ENCODE peak calls at places on chromosomes 12 and 14, in six cellular contexts. One of them, this sample, is unnamed.

GRCh38 chr12:115519887-115520286 is 757.6 kb downstream of the MED13L start:
- DNase-seq in stomach: no peak
- DNase-seq in PC-3: no peak
- DNase-seq in body of pancreas: no peak
- DNase-seq in endothelial cell: no peak
- DNase-seq in heart left ventricle: no peak
- DNase-seq in this sample: no peak

GRCh38 chr12:89309815-89310214 is 42.5 kb downstream of the DUSP6 start:
- DNase-seq in stomach: no peak
- DNase-seq in PC-3: no peak
- DNase-seq in body of pancreas: no peak
- DNase-seq in endothelial cell: no peak
- DNase-seq in heart left ventricle: no peak
- DNase-seq in this sample: no peak

GRCh38 chr12:53500119-53500775 is 836 bp upstream of the TARBP2 start:
- DNase-seq in stomach: peak; percentile 50
- DNase-seq in PC-3: no peak
- DNase-seq in body of pancreas: peak; percentile 85
- DNase-seq in endothelial cell: no peak
- DNase-seq in heart left ventricle: no peak
- DNase-seq in this sample: no peak

GRCh38 chr14:83632375-83632774 is 1897.6 kb upstream of the FLRT2 start:
- DNase-seq in stomach: no peak
- DNase-seq in PC-3: no peak
- DNase-seq in body of pancreas: no peak
- DNase-seq in endothelial cell: no peak
- DNase-seq in heart left ventricle: no peak
- DNase-seq in this sample: no peak

GRCh38 chr14:28571636-28572035 is 195.0 kb upstream of the FOXG1 start:
- DNase-seq in stomach: no peak
- DNase-seq in PC-3: peak; percentile 92
- DNase-seq in body of pancreas: no peak
- DNase-seq in endothelial cell: no peak
- DNase-seq in heart left ventricle: no peak
- DNase-seq in this sample: no peak

GRCh38 chr12:51000245-51000644 is 25.9 kb downstream of the SLC11A2 start:
- DNase-seq in stomach: no peak
- DNase-seq in PC-3: peak; percentile 66
- DNase-seq in body of pancreas: no peak
- DNase-seq in endothelial cell: no peak
- DNase-seq in heart left ventricle: no peak
- DNase-seq in this sample: no peak

GRCh38 chr14:56268039-56268438 is 149.8 kb downstream of the PELI2 start:
- DNase-seq in stomach: no peak
- DNase-seq in PC-3: peak; percentile 66
- DNase-seq in body of pancreas: no peak
- DNase-seq in endothelial cell: no peak
- DNase-seq in heart left ventricle: no peak
- DNase-seq in this sample: no peak

GRCh38 chr14:64998455-64998931 is 11.8 kb downstream of the FNTB start:
- DNase-seq in stomach: no peak
- DNase-seq in PC-3: peak; percentile 91
- DNase-seq in body of pancreas: no peak
- DNase-seq in endothelial cell: no peak
- DNase-seq in heart left ventricle: no peak
- DNase-seq in this sample: no peak

GRCh38 chr12:76158518-76159321 is 74.2 kb upstream of the NAP1L1 start:
- DNase-seq in stomach: peak; percentile 55
- DNase-seq in PC-3: peak; percentile 80
- DNase-seq in body of pancreas: peak; percentile 61
- DNase-seq in endothelial cell: peak; percentile 59
- DNase-seq in heart left ventricle: no peak
- DNase-seq in this sample: peak; percentile 68

GRCh38 chr12:7542813-7543212 is 39.2 kb upstream of the CD163 start:
- DNase-seq in stomach: no peak
- DNase-seq in PC-3: no peak
- DNase-seq in body of pancreas: peak; percentile 10
- DNase-seq in endothelial cell: no peak
- DNase-seq in heart left ventricle: no peak
- DNase-seq in this sample: no peak

GRCh38 chr12:113221997-113222729 is 899 bp downstream of the TPCN1 start:
- DNase-seq in stomach: no peak
- DNase-seq in PC-3: peak; percentile 25
- DNase-seq in body of pancreas: no peak
- DNase-seq in endothelial cell: no peak
- DNase-seq in heart left ventricle: no peak
- DNase-seq in this sample: no peak

GRCh38 chr12:118055144-118055557 is 5.8 kb downstream of the WSB2 start:
- DNase-seq in stomach: peak; percentile 43
- DNase-seq in PC-3: peak; percentile 78
- DNase-seq in body of pancreas: peak; percentile 54
- DNase-seq in endothelial cell: peak; percentile 73
- DNase-seq in heart left ventricle: no peak
- DNase-seq in this sample: peak; percentile 48

GRCh38 chr12:68189766-68190700 is 30.5 kb upstream of the IFNG start:
- DNase-seq in stomach: no peak
- DNase-seq in PC-3: peak; percentile 39
- DNase-seq in body of pancreas: no peak
- DNase-seq in endothelial cell: no peak
- DNase-seq in heart left ventricle: no peak
- DNase-seq in this sample: no peak

GRCh38 chr12:105485321-105485910 is 154.9 kb downstream of the C12orf75 start:
- DNase-seq in stomach: no peak
- DNase-seq in PC-3: peak; percentile 63
- DNase-seq in body of pancreas: peak; percentile 3
- DNase-seq in endothelial cell: peak; percentile 34
- DNase-seq in heart left ventricle: no peak
- DNase-seq in this sample: no peak

GRCh38 chr12:25100738-25101445 is 94.1 kb downstream of the DNAI7 start:
- DNase-seq in stomach: no peak
- DNase-seq in PC-3: no peak
- DNase-seq in body of pancreas: no peak
- DNase-seq in endothelial cell: no peak
- DNase-seq in heart left ventricle: no peak
- DNase-seq in this sample: peak; percentile 14

GRCh38 chr12:89179983-89180382 is 172.3 kb downstream of the DUSP6 start:
- DNase-seq in stomach: no peak
- DNase-seq in PC-3: peak; percentile 87
- DNase-seq in body of pancreas: peak; percentile 69
- DNase-seq in endothelial cell: no peak
- DNase-seq in heart left ventricle: no peak
- DNase-seq in this sample: no peak

GRCh38 chr12:109277899-109278762 is 31.0 kb downstream of the FOXN4 start:
- DNase-seq in stomach: no peak
- DNase-seq in PC-3: no peak
- DNase-seq in body of pancreas: peak; percentile 15
- DNase-seq in endothelial cell: no peak
- DNase-seq in heart left ventricle: no peak
- DNase-seq in this sample: no peak

GRCh38 chr14:33364536-33364935 is 425.9 kb downstream of the NPAS3 start:
- DNase-seq in stomach: no peak
- DNase-seq in PC-3: no peak
- DNase-seq in body of pancreas: no peak
- DNase-seq in endothelial cell: no peak
- DNase-seq in heart left ventricle: no peak
- DNase-seq in this sample: no peak

GRCh38 chr12:62873826-62874448 is 61.0 kb downstream of the PPM1H start:
- DNase-seq in stomach: no peak
- DNase-seq in PC-3: no peak
- DNase-seq in body of pancreas: no peak
- DNase-seq in endothelial cell: no peak
- DNase-seq in heart left ventricle: no peak
- DNase-seq in this sample: no peak

GRCh38 chr12:126084480-126084879 is 1019.2 kb downstream of the AACS start:
- DNase-seq in stomach: no peak
- DNase-seq in PC-3: peak; percentile 4
- DNase-seq in body of pancreas: peak; percentile 18
- DNase-seq in endothelial cell: no peak
- DNase-seq in heart left ventricle: no peak
- DNase-seq in this sample: no peak

GRCh38 chr12:96294831-96295230 is 100.7 kb downstream of the ELK3 start:
- DNase-seq in stomach: no peak
- DNase-seq in PC-3: peak; percentile 7
- DNase-seq in body of pancreas: no peak
- DNase-seq in endothelial cell: no peak
- DNase-seq in heart left ventricle: no peak
- DNase-seq in this sample: no peak

GRCh38 chr14:104560586-104560945 is 19.0 kb upstream of the C14orf180 start:
- DNase-seq in stomach: no peak
- DNase-seq in PC-3: no peak
- DNase-seq in body of pancreas: no peak
- DNase-seq in endothelial cell: no peak
- DNase-seq in heart left ventricle: peak; percentile 26
- DNase-seq in this sample: no peak

GRCh38 chr12:3034067-3034750 is 43.0 kb upstream of the TSPAN9 start:
- DNase-seq in stomach: peak; percentile 53
- DNase-seq in PC-3: peak; percentile 59
- DNase-seq in body of pancreas: peak; percentile 77
- DNase-seq in endothelial cell: peak; percentile 86
- DNase-seq in heart left ventricle: peak; percentile 74
- DNase-seq in this sample: peak; percentile 83

GRCh38 chr14:74133833-74134481 is 49.2 kb downstream of the LIN52 start:
- DNase-seq in stomach: no peak
- DNase-seq in PC-3: no peak
- DNase-seq in body of pancreas: no peak
- DNase-seq in endothelial cell: no peak
- DNase-seq in heart left ventricle: no peak
- DNase-seq in this sample: no peak

GRCh38 chr12:103677905-103678304 is 90.8 kb downstream of the STAB2 start:
- DNase-seq in stomach: no peak
- DNase-seq in PC-3: no peak
- DNase-seq in body of pancreas: no peak
- DNase-seq in endothelial cell: no peak
- DNase-seq in heart left ventricle: no peak
- DNase-seq in this sample: no peak

GRCh38 chr12:12797789-12798142 is 12.3 kb downstream of the APOLD1 start:
- DNase-seq in stomach: no peak
- DNase-seq in PC-3: no peak
- DNase-seq in body of pancreas: no peak
- DNase-seq in endothelial cell: no peak
- DNase-seq in heart left ventricle: no peak
- DNase-seq in this sample: no peak
- TF ChIP-seq CTCF in stomach: no peak
- TF ChIP-seq CTCF in PC-3: no peak
- TF ChIP-seq CTCF in body of pancreas: no peak
- TF ChIP-seq CTCF in endothelial cell: no peak
- TF ChIP-seq CTCF in heart left ventricle: no peak
- TF ChIP-seq CTCF in this sample: no peak

GRCh38 chr12:124407074-124407473 is 112.2 kb downstream of the RFLNA start:
- DNase-seq in stomach: no peak
- DNase-seq in PC-3: no peak
- DNase-seq in body of pancreas: no peak
- DNase-seq in endothelial cell: no peak
- DNase-seq in heart left ventricle: no peak
- DNase-seq in this sample: no peak
- TF ChIP-seq CTCF in stomach: no peak
- TF ChIP-seq CTCF in PC-3: peak; percentile 17
- TF ChIP-seq CTCF in body of pancreas: no peak
- TF ChIP-seq CTCF in endothelial cell: no peak
- TF ChIP-seq CTCF in heart left ventricle: no peak
- TF ChIP-seq CTCF in this sample: no peak

GRCh38 chr12:11204173-11204572 is 17.4 kb upstream of the TAS2R42 start:
- DNase-seq in stomach: no peak
- DNase-seq in PC-3: no peak
- DNase-seq in body of pancreas: no peak
- DNase-seq in endothelial cell: no peak
- DNase-seq in heart left ventricle: no peak
- DNase-seq in this sample: no peak

DNA sequence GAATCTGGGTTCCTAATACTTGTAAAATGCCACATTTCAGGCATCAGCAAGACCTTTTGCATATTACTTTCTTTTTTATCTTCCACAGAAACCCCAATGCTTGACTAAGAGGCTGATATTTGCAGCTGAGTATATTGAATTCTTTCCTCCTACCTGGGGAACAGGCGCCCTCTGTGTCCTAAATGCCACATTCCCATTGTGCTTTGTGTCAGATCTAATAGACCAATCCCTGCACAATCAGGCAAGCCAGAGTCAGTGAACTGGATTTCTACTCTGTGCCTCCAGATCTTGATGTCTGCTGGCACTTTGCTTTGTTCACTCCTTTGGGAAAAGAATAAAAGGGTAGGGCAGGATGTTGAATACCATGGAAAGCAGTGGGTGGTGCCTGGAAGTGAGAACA is 22.4 kb upstream of the TAS2R42 start:
- DNase-seq in stomach: no peak
- DNase-seq in PC-3: no peak
- DNase-seq in body of pancreas: no peak
- DNase-seq in endothelial cell: no peak
- DNase-seq in heart left ventricle: no peak
- DNase-seq in this sample: no peak
- TF ChIP-seq CTCF in stomach: no peak
- TF ChIP-seq CTCF in PC-3: peak; percentile 17
- TF ChIP-seq CTCF in body of pancreas: no peak
- TF ChIP-seq CTCF in endothelial cell: no peak
- TF ChIP-seq CTCF in heart left ventricle: no peak
- TF ChIP-seq CTCF in this sample: no peak

DNA sequence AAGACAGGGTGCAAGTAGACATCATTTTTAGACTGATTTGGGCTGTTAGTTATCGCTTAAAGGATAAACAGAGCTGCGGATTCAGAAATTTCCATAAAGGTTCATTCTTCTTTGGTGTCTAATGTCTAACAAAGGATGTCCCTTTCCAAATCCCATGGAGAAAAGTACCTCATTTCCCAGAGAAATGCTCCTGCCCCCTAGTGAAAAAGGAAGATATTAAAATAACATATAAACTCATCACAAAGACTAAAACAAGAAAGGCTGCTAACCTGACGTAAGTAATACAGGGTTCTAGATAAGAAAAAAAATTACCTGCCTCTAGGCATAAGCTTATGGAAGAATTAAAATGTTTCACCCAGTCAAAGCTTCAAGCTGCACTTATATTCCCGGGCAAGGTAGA is 22.8 kb downstream of the ARMH4 start:
- DNase-seq in stomach: no peak
- DNase-seq in PC-3: peak; percentile 46
- DNase-seq in body of pancreas: no peak
- DNase-seq in endothelial cell: no peak
- DNase-seq in heart left ventricle: no peak
- DNase-seq in this sample: no peak
- TF ChIP-seq CTCF in stomach: no peak
- TF ChIP-seq CTCF in PC-3: peak; percentile 81
- TF ChIP-seq CTCF in body of pancreas: no peak
- TF ChIP-seq CTCF in endothelial cell: no peak
- TF ChIP-seq CTCF in heart left ventricle: no peak
- TF ChIP-seq CTCF in this sample: no peak

GRCh38 chr12:823043-823698 is 70.8 kb downstream of the WNK1 start:
- DNase-seq in stomach: no peak
- DNase-seq in PC-3: no peak
- DNase-seq in body of pancreas: no peak
- DNase-seq in endothelial cell: no peak
- DNase-seq in heart left ventricle: no peak
- DNase-seq in this sample: peak; percentile 56

GRCh38 chr12:817941-818600 is 65.7 kb downstream of the WNK1 start:
- DNase-seq in stomach: no peak
- DNase-seq in PC-3: no peak
- DNase-seq in body of pancreas: no peak
- DNase-seq in endothelial cell: no peak
- DNase-seq in heart left ventricle: no peak
- DNase-seq in this sample: no peak

GRCh38 chr12:820336-820735 is 68.0 kb downstream of the WNK1 start:
- DNase-seq in stomach: no peak
- DNase-seq in PC-3: no peak
- DNase-seq in body of pancreas: no peak
- DNase-seq in endothelial cell: no peak
- DNase-seq in heart left ventricle: no peak
- DNase-seq in this sample: no peak

GRCh38 chr12:818733-819132 is 66.4 kb downstream of the WNK1 start:
- DNase-seq in stomach: no peak
- DNase-seq in PC-3: peak; percentile 44
- DNase-seq in body of pancreas: no peak
- DNase-seq in endothelial cell: no peak
- DNase-seq in heart left ventricle: no peak
- DNase-seq in this sample: no peak
- TF ChIP-seq CTCF in stomach: no peak
- TF ChIP-seq CTCF in PC-3: peak; percentile 30
- TF ChIP-seq CTCF in body of pancreas: no peak
- TF ChIP-seq CTCF in endothelial cell: peak; percentile 21
- TF ChIP-seq CTCF in heart left ventricle: no peak
- TF ChIP-seq CTCF in this sample: no peak

This sample was measured in GM13977.